ENCODE peak calls at places on chromosomes 13 and 19, in seven cellular contexts. C is K562, F is HepG2, J is H1, M is SK-N-SH, B is HCT116, W is GM12878. R is an unnamed sample.

GRCh38 chr19:17079710-17080440 is 4.3 kb downstream of the MYO9B start:
- DNase-seq in F (peak), W (peak), B (peak), J (no peak), M (peak), C (no peak), R (peak)

GRCh38 chr19:2054763-2055162 is 3.7 kb upstream of the MKNK2 start:
- DNase-seq in F (no peak), B (no peak), C (no peak), M (no peak), W (no peak), J (no peak), R (no peak)

GRCh38 chr13:20128459-20128927 is 32.4 kb downstream of the GJA3 start:
- DNase-seq in M (peak), C (no peak), W (no peak), F (peak), J (no peak), B (no peak), R (no peak)

GRCh38 chr13:101473458-101473857 is 21.0 kb downstream of the ITGBL1 start:
- DNase-seq in F (no peak), W (no peak), J (no peak), C (no peak), M (no peak), B (no peak), R (peak)

GRCh38 chr13:71577127-71577526 is 289.9 kb downstream of the DACH1 start:
- DNase-seq in M (no peak), B (no peak), W (no peak), J (no peak), C (no peak), F (no peak), R (no peak)

GRCh38 chr19:28878862-28879566 is 333.9 kb downstream of the UQCRFS1 start:
- DNase-seq in C (peak), W (no peak), J (peak), M (peak), F (peak), B (peak), R (peak)

GRCh38 chr19:54444737-54445136 is 4.3 kb upstream of the LENG8 start:
- DNase-seq in B (no peak), F (no peak), M (no peak), J (no peak), W (no peak), C (no peak), R (no peak)

GRCh38 chr13:85366759-85367417 is 432.3 kb downstream of the SLITRK6 start:
- DNase-seq in M (no peak), C (no peak), F (no peak), W (no peak), J (no peak), B (no peak), R (no peak)

GRCh38 chr13:61874970-61875579 is 459.4 kb upstream of the PCDH20 start:
- DNase-seq in J (no peak), C (no peak), M (no peak), B (no peak), W (no peak), F (no peak), R (no peak)

GRCh38 chr19:55232986-55233385 is 4.4 kb upstream of the TMEM86B start:
- DNase-seq in C (no peak), W (no peak), B (no peak), F (no peak), M (no peak), J (no peak), R (no peak)

GRCh38 chr13:32610977-32611376 is 24.7 kb downstream of the PDS5B start:
- DNase-seq in F (no peak), B (no peak), W (no peak), J (no peak), C (no peak), M (no peak), R (no peak)

GRCh38 chr19:58554494-58555368 is at the start of gene CHMP2A:
- DNase-seq in W (peak), B (peak), C (peak), M (peak), F (peak), J (peak), R (peak)

GRCh38 chr19:49390131-49390977 is 2.3 kb downstream of the KASH5 start:
- DNase-seq in W (no peak), M (no peak), J (no peak), F (no peak), B (no peak), C (no peak), R (no peak)

GRCh38 chr19:55179570-55180484 is at the start of gene SYT5:
- DNase-seq in W (no peak), B (no peak), M (peak), C (peak), J (peak), F (no peak), R (no peak)

GRCh38 chr19:16351133-16351809 is 26.6 kb downstream of the KLF2 start:
- DNase-seq in J (no peak), C (no peak), M (no peak), F (no peak), W (no peak), B (no peak), R (peak)

GRCh38 chr13:93698016-93698613 is 471.5 kb downstream of the GPC6 start:
- DNase-seq in F (no peak), M (no peak), C (no peak), W (no peak), B (no peak), J (no peak), R (no peak)

GRCh38 chr19:38877781-38878574 is at the start of gene RINL:
- DNase-seq in C (peak), B (no peak), M (peak), W (no peak), J (no peak), F (no peak), R (peak)

GRCh38 chr13:111411186-111411858 is 90.9 kb downstream of the TEX29 start:
- DNase-seq in W (no peak), F (no peak), B (no peak), J (no peak), M (no peak), C (no peak), R (no peak)

GRCh38 chr13:27038323-27038722 is 133.3 kb downstream of the USP12 start:
- DNase-seq in C (no peak), F (no peak), M (no peak), B (peak), J (no peak), W (no peak), R (peak)

GRCh38 chr13:27201661-27202060 is 30.1 kb upstream of the USP12 start:
- DNase-seq in C (no peak), F (no peak), M (no peak), B (no peak), W (no peak), J (no peak), R (no peak)

GRCh38 chr19:23071087-23071511 is 45.7 kb upstream of the ZNF730 start:
- DNase-seq in M (peak), W (no peak), J (no peak), B (no peak), F (no peak), C (no peak), R (no peak)

GRCh38 chr19:28242317-28242927 is 970.5 kb downstream of the UQCRFS1 start:
- DNase-seq in J (peak), W (no peak), B (no peak), C (peak), F (no peak), M (peak), R (peak)

GRCh38 chr13:50417597-50417996 is 402.4 kb downstream of the KCNRG start:
- DNase-seq in M (no peak), J (no peak), W (no peak), F (no peak), B (no peak), C (no peak), R (no peak)

GRCh38 chr13:50529154-50529882 is 314.2 kb downstream of the DLEU7 start:
- DNase-seq in W (no peak), C (peak), J (no peak), B (peak), F (no peak), M (peak), R (peak)

GRCh38 chr19:48635263-48635965 is 1.8 kb downstream of the DBP start:
- DNase-seq in B (no peak), W (no peak), M (peak), J (peak), C (peak), F (no peak), R (peak)

GRCh38 chr19:48190288-48191284 is 20.1 kb downstream of the ZSWIM9 start:
- DNase-seq in M (no peak), W (no peak), B (peak), J (peak), C (peak), F (peak), R (no peak)

GRCh38 chr19:23481043-23481442 is 85.8 kb upstream of the ZNF91 start:
- DNase-seq in J (no peak), C (no peak), B (no peak), M (no peak), W (no peak), F (no peak), R (no peak)

DNA sequence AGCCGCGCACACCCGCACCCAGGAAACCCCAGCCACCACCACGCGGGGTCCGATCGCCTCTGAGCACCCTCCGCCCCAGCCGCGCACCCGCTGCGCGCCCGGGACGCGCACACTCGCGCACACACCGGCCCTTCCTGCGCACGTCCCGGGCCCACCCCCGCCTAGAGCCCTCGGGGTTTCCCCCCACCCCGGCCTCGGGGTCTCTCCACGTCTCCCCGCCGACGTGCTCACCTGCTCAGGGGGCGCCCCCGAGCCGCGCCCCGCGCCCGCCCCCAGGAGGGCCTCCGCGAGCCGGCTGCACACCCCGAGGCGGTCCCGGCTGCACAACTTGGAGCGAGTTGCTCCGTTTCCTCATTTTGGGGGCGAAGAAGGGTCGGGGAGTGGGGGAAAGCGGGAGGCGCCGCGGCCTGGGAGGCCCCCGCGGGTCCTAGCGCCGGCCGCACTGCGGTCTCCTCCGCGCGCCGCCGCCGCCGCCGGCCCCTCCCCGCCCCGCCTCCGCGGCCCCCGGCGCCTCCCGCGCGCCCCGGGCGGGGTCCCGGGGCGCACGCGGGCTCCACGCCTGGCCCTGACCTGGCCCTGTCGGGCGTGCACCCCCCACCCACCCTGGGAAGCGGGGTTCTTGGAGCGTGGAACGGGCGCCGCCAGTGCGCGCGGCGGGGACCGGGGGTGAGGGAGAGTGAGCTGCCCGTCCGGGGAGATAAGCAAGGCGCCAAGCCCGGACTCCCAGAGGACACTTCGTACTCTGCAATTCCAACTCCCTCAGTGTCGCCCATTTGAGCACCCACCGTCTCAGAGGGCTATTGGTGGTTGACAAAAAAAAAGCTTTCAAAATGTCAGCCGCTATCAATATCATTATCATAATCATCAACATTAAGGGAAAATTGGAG is at the start of gene MATK:
- DNase-seq in M (peak), B (no peak), C (peak), F (no peak), J (peak), W (no peak), R (no peak)
- H2AFZ ChIP-seq in M (no peak), B (no peak), C (peak), F (no peak), J (no peak), W (no peak), R (no peak)

DNA sequence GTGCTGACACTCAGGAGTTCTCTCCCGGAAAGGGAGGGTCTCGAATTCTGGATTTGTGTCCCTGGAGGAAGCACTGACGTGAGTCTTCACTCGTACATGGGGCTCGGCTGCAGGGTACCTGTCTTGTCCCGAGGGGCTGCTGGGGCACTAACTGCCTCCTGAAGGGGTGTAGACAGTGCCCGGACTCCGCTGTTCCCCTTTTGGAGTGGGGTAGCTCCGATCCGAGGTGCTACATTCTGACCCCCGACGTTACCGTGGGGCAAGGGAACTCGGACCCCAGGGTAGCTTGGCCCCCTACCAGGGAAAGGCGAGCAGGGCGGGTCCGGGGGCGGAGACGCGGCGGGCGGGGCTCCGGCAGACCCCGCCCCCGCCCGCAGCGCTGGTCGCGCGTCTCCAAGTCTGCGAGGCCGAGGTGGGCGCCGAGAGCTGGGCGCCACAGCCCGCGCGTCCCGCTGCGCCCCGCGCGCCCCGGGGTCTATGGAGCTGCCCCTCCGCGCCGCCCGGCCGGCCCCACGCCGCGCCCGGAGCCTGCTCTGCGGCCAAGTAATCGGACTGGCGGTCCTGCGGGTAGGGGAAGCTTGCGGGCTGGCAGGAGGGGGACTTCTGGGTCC is at the start of gene NPAS1:
- DNase-seq in C (peak), F (no peak), J (peak), W (no peak), M (peak), B (no peak), R (no peak)
- TF ChIP-seq MAX in C (no peak), F (no peak), J (no peak), W (no peak), M (no peak), B (no peak), R (no peak)

DNA sequence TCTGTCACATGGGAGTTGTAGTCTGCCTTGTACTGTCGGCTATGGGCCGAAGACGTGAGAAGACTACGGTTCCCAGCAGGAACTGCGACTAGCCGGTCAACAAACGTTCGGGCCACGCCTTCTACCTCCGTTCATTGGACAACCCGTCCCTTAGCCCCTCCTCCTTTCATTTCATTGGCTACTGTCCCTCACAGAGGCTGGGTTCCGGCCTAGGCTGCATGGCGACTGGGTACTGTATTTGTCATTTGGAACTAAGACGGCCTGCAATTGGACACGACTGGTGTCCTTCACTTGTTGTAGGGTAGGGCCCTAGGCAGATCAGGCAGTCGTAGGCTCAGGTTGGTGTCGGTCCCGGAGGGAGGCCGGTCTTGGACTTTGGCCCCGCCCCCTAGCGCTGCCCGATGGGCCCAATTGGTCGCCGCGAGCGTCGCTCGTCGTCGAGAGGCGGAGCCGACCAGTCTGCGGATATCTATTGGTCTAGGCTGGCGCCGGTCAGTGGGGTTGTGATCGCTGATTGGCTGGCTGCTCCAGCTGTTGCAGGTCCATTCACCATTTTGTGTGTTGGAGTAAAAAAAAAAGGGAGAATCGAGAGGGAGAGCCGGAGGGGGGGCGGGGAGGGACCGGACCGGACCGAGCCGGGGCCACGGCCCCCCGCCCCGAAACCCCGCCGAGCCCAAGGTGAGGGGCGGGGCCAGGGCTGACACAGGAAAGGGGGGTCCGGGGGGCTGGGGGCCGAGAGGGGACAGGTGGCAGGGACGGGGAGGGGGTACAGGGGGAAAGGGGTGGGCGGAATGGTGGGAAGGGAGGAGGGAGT is at the start of gene CIC:
- DNase-seq in B (peak), M (peak), W (peak), C (peak), F (peak), J (peak), R (peak)
- TF ChIP-seq POLR2AphosphoS5 in B (no peak), M (no peak), W (no peak), C (no peak), F (no peak), J (no peak), R (no peak)

GRCh38 chr13:114263590-114263989 is 17.8 kb upstream of the UPF3A start:
- DNase-seq in C (no peak), M (no peak), F (no peak), J (no peak), B (no peak), W (peak), R (no peak)
- H2AFZ ChIP-seq in C (no peak), M (no peak), F (no peak), J (no peak), B (no peak), W (no peak), R (no peak)

DNA sequence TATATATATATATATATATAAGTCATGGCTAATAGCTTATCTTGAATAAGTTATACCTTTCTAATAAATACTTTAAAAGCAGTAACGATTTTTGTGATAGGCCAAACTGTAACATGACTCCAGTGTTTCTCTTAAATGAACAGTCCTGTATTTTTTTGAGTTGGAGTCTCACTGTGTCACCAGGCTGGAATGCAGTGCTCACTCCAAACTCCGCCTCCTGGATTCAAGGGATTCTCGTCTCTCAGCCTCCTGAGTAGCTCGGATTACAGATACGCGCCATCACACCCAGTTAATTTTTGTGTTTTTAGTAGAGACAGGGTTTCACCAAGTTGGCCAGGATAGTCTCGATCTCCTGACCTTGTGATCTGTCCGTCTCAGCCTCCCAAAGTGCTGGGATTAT is 814.2 kb upstream of the SLITRK5 start:
- DNase-seq in M (no peak), F (peak), B (peak), J (no peak), W (no peak), C (no peak), R (no peak)
- TF ChIP-seq MAX in M (no peak), F (no peak), B (no peak), J (no peak), W (no peak), C (no peak), R (no peak)

GRCh38 chr13:38350114-38350617 is 515 bp downstream of the UFM1 start:
- DNase-seq in J (peak), C (peak), W (no peak), M (peak), F (peak), B (peak), R (no peak)
- TF ChIP-seq POLR2AphosphoS5 in J (no peak), C (no peak), W (peak), M (no peak), F (no peak), B (no peak), R (no peak)

GRCh38 chr13:113740661-113741060 is 18.4 kb upstream of the TMEM255B start:
- DNase-seq in W (no peak), B (no peak), F (no peak), C (no peak), M (no peak), J (no peak), R (no peak)
- H2AFZ ChIP-seq in W (no peak), B (no peak), F (no peak), C (no peak), M (no peak), J (no peak), R (no peak)

GRCh38 chr19:21694171-21694906 is 73.0 kb downstream of the ZNF100 start:
- DNase-seq in C (peak), W (no peak), B (no peak), F (no peak), J (no peak), M (no peak), R (no peak)

GRCh38 chr19:21697171-21697570 is 70.2 kb downstream of the ZNF100 start:
- DNase-seq in F (no peak), J (no peak), C (no peak), M (peak), W (no peak), B (no peak), R (no peak)

GRCh38 chr19:21691656-21692055 is 75.7 kb downstream of the ZNF100 start:
- DNase-seq in M (no peak), F (no peak), C (no peak), J (no peak), B (no peak), W (no peak), R (no peak)

GRCh38 chr19:21697698-21698097 is 69.7 kb downstream of the ZNF100 start:
- DNase-seq in W (no peak), M (no peak), C (no peak), F (no peak), B (no peak), J (no peak), R (no peak)

GRCh38 chr19:21693399-21693798 is 74.0 kb downstream of the ZNF100 start:
- DNase-seq in M (no peak), J (no peak), W (no peak), C (no peak), B (no peak), F (no peak), R (no peak)
- TF ChIP-seq MAX in M (no peak), J (no peak), W (no peak), C (no peak), B (no peak), F (no peak), R (no peak)

R was measured in endothelial cell of umbilical vein.